ENCODE peak calls at places on chromosome 22, in six cellular contexts. One of them, this sample, is unnamed.

GRCh38 chr22:49575703-49576081 is 252.0 kb downstream of the BRD1 start:
- DNase-seq in HS-5: no peak
- DNase-seq in Peyer's patch: peak; percentile 37
- DNase-seq in activated CD8-positive, alpha-beta T cell treated with anti-CD3 and anti-CD28 coated beads for 36 hours: no peak
- DNase-seq in pancreas: no peak
- DNase-seq in NCI-H1930: no peak
- DNase-seq in this sample: no peak

GRCh38 chr22:48475661-48476345 is 1351.9 kb downstream of the BRD1 start:
- DNase-seq in HS-5: no peak
- DNase-seq in Peyer's patch: peak; percentile 33
- DNase-seq in activated CD8-positive, alpha-beta T cell treated with anti-CD3 and anti-CD28 coated beads for 36 hours: no peak
- DNase-seq in pancreas: no peak
- DNase-seq in NCI-H1930: no peak
- DNase-seq in this sample: no peak

GRCh38 chr22:19929586-19930302 is 11.8 kb upstream of the COMT start:
- DNase-seq in HS-5: no peak
- DNase-seq in Peyer's patch: no peak
- DNase-seq in activated CD8-positive, alpha-beta T cell treated with anti-CD3 and anti-CD28 coated beads for 36 hours: no peak
- DNase-seq in pancreas: no peak
- DNase-seq in NCI-H1930: no peak
- DNase-seq in this sample: no peak

GRCh38 chr22:47100646-47101045 is 338.2 kb downstream of the TBC1D22A start:
- DNase-seq in HS-5: no peak
- DNase-seq in Peyer's patch: no peak
- DNase-seq in activated CD8-positive, alpha-beta T cell treated with anti-CD3 and anti-CD28 coated beads for 36 hours: no peak
- DNase-seq in pancreas: no peak
- DNase-seq in NCI-H1930: no peak
- DNase-seq in this sample: no peak

GRCh38 chr22:20741634-20742581 is 32.0 kb upstream of the SERPIND1 start:
- DNase-seq in HS-5: no peak
- DNase-seq in Peyer's patch: peak; percentile 60
- DNase-seq in activated CD8-positive, alpha-beta T cell treated with anti-CD3 and anti-CD28 coated beads for 36 hours: peak; percentile 67
- DNase-seq in pancreas: peak; percentile 57
- DNase-seq in NCI-H1930: peak; percentile 20
- DNase-seq in this sample: peak; percentile 16

GRCh38 chr22:25130462-25130861 is 69.2 kb upstream of the CRYBB3 start:
- DNase-seq in HS-5: no peak
- DNase-seq in Peyer's patch: no peak
- DNase-seq in activated CD8-positive, alpha-beta T cell treated with anti-CD3 and anti-CD28 coated beads for 36 hours: no peak
- DNase-seq in pancreas: no peak
- DNase-seq in NCI-H1930: no peak
- DNase-seq in this sample: no peak

GRCh38 chr22:19182472-19183157 is 4.1 kb upstream of the SLC25A1 start:
- DNase-seq in HS-5: no peak
- DNase-seq in Peyer's patch: no peak
- DNase-seq in activated CD8-positive, alpha-beta T cell treated with anti-CD3 and anti-CD28 coated beads for 36 hours: peak; percentile 71
- DNase-seq in pancreas: no peak
- DNase-seq in NCI-H1930: no peak
- DNase-seq in this sample: no peak

GRCh38 chr22:24133187-24133965 is 47.9 kb upstream of the SUSD2 start:
- DNase-seq in HS-5: no peak
- DNase-seq in Peyer's patch: no peak
- DNase-seq in activated CD8-positive, alpha-beta T cell treated with anti-CD3 and anti-CD28 coated beads for 36 hours: peak; percentile 37
- DNase-seq in pancreas: no peak
- DNase-seq in NCI-H1930: no peak
- DNase-seq in this sample: no peak

GRCh38 chr22:39453765-39454378 is 2.9 kb upstream of the MGAT3 start:
- DNase-seq in HS-5: no peak
- DNase-seq in Peyer's patch: no peak
- DNase-seq in activated CD8-positive, alpha-beta T cell treated with anti-CD3 and anti-CD28 coated beads for 36 hours: no peak
- DNase-seq in pancreas: no peak
- DNase-seq in NCI-H1930: no peak
- DNase-seq in this sample: no peak

GRCh38 chr22:37267128-37267587 is 15.2 kb upstream of the CYTH4 start:
- DNase-seq in HS-5: no peak
- DNase-seq in Peyer's patch: peak; percentile 79
- DNase-seq in activated CD8-positive, alpha-beta T cell treated with anti-CD3 and anti-CD28 coated beads for 36 hours: peak; percentile 75
- DNase-seq in pancreas: no peak
- DNase-seq in NCI-H1930: peak; percentile 34
- DNase-seq in this sample: no peak

GRCh38 chr22:31489632-31490495 is at the start of gene EIF4ENIF1:
- DNase-seq in HS-5: peak; percentile 36
- DNase-seq in Peyer's patch: peak; percentile 93
- DNase-seq in activated CD8-positive, alpha-beta T cell treated with anti-CD3 and anti-CD28 coated beads for 36 hours: peak; percentile 83
- DNase-seq in pancreas: peak; percentile 86
- DNase-seq in NCI-H1930: peak; percentile 77
- DNase-seq in this sample: peak; percentile 27

GRCh38 chr22:45974498-45974897 is 2.5 kb downstream of the WNT7B start:
- DNase-seq in HS-5: no peak
- DNase-seq in Peyer's patch: no peak
- DNase-seq in activated CD8-positive, alpha-beta T cell treated with anti-CD3 and anti-CD28 coated beads for 36 hours: no peak
- DNase-seq in pancreas: no peak
- DNase-seq in NCI-H1930: no peak
- DNase-seq in this sample: no peak

GRCh38 chr22:43147821-43148220 is 3.5 kb upstream of the TSPO start:
- DNase-seq in HS-5: no peak
- DNase-seq in Peyer's patch: no peak
- DNase-seq in activated CD8-positive, alpha-beta T cell treated with anti-CD3 and anti-CD28 coated beads for 36 hours: no peak
- DNase-seq in pancreas: no peak
- DNase-seq in NCI-H1930: no peak
- DNase-seq in this sample: no peak

This sample was measured in iPS DF 6.9.